ENCODE peak calls at places on chromosomes 5 and 9, in nine cellular contexts. X, G, A, V, J, C, N, M and T are unnamed samples.

GRCh38 chr5:93658044-93658443 is 75.0 kb downstream of the NR2F1 start:
- DNase-seq in X (peak; percentile 85), G (peak; percentile 79), A (peak; percentile 6), V (no peak), J (no peak), C (no peak), N (no peak), M (no peak), T (no peak)

GRCh38 chr5:24644757-24645156 is at the start of gene CDH10:
- DNase-seq in X (peak; percentile 77), G (no peak), A (peak; percentile 49), V (peak; percentile 97), J (peak; percentile 92), C (no peak), N (no peak), M (no peak), T (peak; percentile 93)

GRCh38 chr9:69397384-69398214 is 72.6 kb downstream of the ENTREP1 start:
- DNase-seq in X (peak; percentile 43), G (no peak), A (peak; percentile 61), V (no peak), J (no peak), C (no peak), N (peak; percentile 35), M (no peak), T (no peak)

GRCh38 chr5:145787996-145788395 is 47.1 kb downstream of the PRELID2 start:
- DNase-seq in X (no peak), G (no peak), A (no peak), V (no peak), J (no peak), C (no peak), N (no peak), M (no peak), T (no peak)

GRCh38 chr5:126754609-126755008 is 22.3 kb upstream of the LMNB1 start:
- DNase-seq in X (no peak), G (no peak), A (no peak), V (no peak), J (no peak), C (no peak), N (no peak), M (no peak), T (no peak)

GRCh38 chr5:129963359-129963758 is 59.1 kb downstream of the CHSY3 start:
- DNase-seq in X (peak; percentile 95), G (peak; percentile 66), A (peak; percentile 88), V (no peak), J (no peak), C (no peak), N (peak; percentile 60), M (no peak), T (no peak)

GRCh38 chr9:133201424-133202144 is 7.5 kb downstream of the OBP2B start:
- DNase-seq in X (no peak), G (no peak), A (no peak), V (no peak), J (no peak), C (no peak), N (no peak), M (no peak), T (no peak)

GRCh38 chr9:74078647-74079046 is 418.5 kb upstream of the RORB start:
- DNase-seq in X (peak; percentile 97), G (no peak), A (no peak), V (no peak), J (no peak), C (peak; percentile 39), N (no peak), M (no peak), T (no peak)

GRCh38 chr5:178388381-178389030 is 155.9 kb upstream of the PHYKPL start:
- DNase-seq in X (peak; percentile 1), G (peak; percentile 18), A (peak; percentile 32), V (no peak), J (no peak), C (no peak), N (no peak), M (no peak), T (no peak)

GRCh38 chr5:123092696-123093095 is 3.7 kb downstream of the PRDM6 start:
- DNase-seq in X (no peak), G (peak; percentile 19), A (no peak), V (no peak), J (no peak), C (no peak), N (no peak), M (no peak), T (peak; percentile 39)
- H3K27ac ChIP-seq in X (peak overlapping the region; percentile 72), G (no peak overlapping the region), A (no peak overlapping the region), V (no peak overlapping the region), J (no peak overlapping the region), C (no peak overlapping the region), N (no peak overlapping the region), M (no peak overlapping the region), T (no peak overlapping the region)

GRCh38 chr9:114059047-114059803 is 18.9 kb downstream of the AMBP start:
- DNase-seq in X (no peak), G (no peak), A (no peak), V (no peak), J (no peak), C (no peak), N (no peak), M (no peak), T (no peak)

GRCh38 chr9:114060711-114061110 is 17.4 kb downstream of the AMBP start:
- DNase-seq in X (no peak), G (no peak), A (no peak), V (no peak), J (no peak), C (no peak), N (no peak), M (no peak), T (no peak)

GRCh38 chr9:114057161-114057560 is 20.9 kb downstream of the AMBP start:
- DNase-seq in X (no peak), G (no peak), A (no peak), V (no peak), J (no peak), C (no peak), N (no peak), M (no peak), T (no peak)

GRCh38 chr9:114060070-114060469 is 18.0 kb downstream of the AMBP start:
- DNase-seq in X (no peak), G (no peak), A (no peak), V (no peak), J (no peak), C (no peak), N (no peak), M (no peak), T (no peak)

DNA sequence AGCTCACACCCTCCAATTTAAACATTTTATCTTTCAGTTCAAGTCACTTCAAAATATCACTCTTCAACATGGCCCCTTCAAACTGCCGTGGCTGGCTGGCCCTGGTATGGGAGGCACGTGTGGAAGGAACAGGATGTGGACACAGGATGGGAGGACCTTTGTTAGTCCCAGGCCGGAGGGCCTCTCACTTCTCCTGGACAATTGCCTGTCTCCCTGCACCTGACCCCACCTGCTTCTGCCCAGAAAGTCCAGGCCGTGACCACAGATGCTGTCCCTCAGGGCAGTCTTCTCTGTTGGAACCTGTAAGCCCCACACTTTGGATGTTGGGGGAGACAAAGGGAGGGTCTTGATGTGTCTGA is 19.4 kb downstream of the AMBP start:
- DNase-seq in X (no peak), G (no peak), A (no peak), V (no peak), J (no peak), C (no peak), N (no peak), M (no peak), T (no peak)
- H3K4me1 ChIP-seq in X (no peaks in the 10 kb centered on the region), G (no peaks in the 10 kb centered on the region), A (no peaks in the 10 kb centered on the region), V (no peaks in the 10 kb centered on the region), J (no peaks in the 10 kb centered on the region), C (no peaks in the 10 kb centered on the region), N (no peaks in the 10 kb centered on the region), M (no peaks in the 10 kb centered on the region), T (no peaks in the 10 kb centered on the region)

DNA sequence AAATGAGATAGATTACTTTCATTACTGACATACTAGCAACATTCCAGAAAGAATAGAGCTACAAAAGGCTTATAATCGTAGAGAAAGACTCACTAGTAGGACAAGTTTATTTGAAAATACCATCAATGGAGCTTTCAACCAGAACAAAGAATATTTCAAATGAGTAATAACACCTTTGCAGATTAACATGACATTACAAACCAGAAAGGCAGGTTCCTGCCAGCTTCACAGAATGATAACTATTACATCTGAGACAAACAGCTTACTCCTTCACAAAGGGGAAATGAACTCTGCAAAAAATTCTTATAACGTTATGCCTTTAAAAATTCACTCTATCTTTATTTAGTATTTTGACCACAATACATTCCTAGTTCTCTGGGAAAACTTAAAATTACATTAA is 103.1 kb downstream of the EPB41L4A start:
- DNase-seq in X (no peak), G (no peak), A (no peak), V (no peak), J (no peak), C (peak; percentile 81), N (no peak), M (no peak), T (no peak)
- H2AFZ ChIP-seq in X (no peak overlapping the region), G (no peak overlapping the region), A (no peak overlapping the region), V (no peak overlapping the region), J (no peak overlapping the region), C (no peak overlapping the region), N (no peak overlapping the region), M (no peak overlapping the region), T (no peak overlapping the region)

GRCh38 chr5:167943353-167943752 is 348.1 kb upstream of the WWC1 start:
- DNase-seq in X (peak; percentile 55), G (no peak), A (no peak), V (no peak), J (no peak), C (no peak), N (no peak), M (no peak), T (no peak)

GRCh38 chr5:167949435-167949834 is 342.0 kb upstream of the WWC1 start:
- DNase-seq in X (peak; percentile 48), G (no peak), A (peak; percentile 60), V (no peak), J (no peak), C (no peak), N (no peak), M (no peak), T (no peak)

GRCh38 chr5:167947312-167947711 is 344.1 kb upstream of the WWC1 start:
- DNase-seq in X (no peak), G (peak; percentile 25), A (peak; percentile 54), V (no peak), J (no peak), C (no peak), N (no peak), M (no peak), T (no peak)

GRCh38 chr5:167944121-167944858 is 347.2 kb upstream of the WWC1 start:
- DNase-seq in X (no peak), G (no peak), A (no peak), V (no peak), J (no peak), C (no peak), N (no peak), M (no peak), T (no peak)

DNA sequence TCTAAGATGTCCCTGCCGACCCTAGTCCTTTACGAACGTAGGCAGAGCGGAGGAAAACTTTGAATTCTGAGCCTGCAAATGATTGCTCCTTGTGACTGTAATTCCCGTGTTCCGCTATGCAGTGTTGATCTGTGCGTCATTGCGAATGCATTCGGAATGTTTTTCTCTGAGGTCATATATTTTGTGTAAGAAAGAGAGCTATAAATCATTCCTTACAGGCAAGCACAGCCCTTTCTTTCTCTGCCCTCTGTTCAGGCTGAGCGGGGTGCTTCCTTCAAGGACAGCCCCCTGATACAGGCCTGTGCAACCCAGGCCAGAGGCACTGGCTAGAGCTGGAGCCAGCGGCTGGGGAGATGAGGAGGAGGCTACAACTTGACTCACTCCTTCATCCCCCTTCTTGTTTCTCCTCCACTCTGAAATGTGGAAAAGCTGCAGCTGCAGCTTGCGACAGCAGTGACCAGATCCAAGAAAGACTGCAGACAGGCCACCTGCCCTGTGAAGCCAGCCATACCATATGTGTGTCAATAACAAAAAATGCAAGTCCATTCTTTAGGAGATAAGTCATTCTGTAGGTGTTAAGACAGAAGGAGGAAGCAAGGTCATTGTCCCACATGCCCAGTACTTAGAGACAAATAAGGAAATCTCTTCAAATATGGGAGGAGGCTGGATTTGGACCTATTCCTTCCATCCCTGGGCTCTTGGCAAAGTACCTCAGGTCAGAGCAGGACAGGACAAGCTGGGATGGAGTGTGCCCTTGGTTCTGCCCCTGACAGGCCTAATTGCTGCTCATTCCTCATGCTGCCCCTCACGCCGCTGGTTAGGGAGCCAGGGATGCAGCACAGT is 345.7 kb upstream of the WWC1 start:
- DNase-seq in X (peak; percentile 99), G (peak; percentile 98), A (peak; percentile 84), V (no peak), J (no peak), C (peak; percentile 95), N (no peak), M (no peak), T (no peak)
- H3K27ac ChIP-seq in X (peak overlapping the region; percentile 32), G (peak overlapping the region; percentile 91), A (peak overlapping the region; percentile 98), V (no peak overlapping the region), J (no peak overlapping the region), C (peak overlapping the region; percentile 63), N (no peak overlapping the region), M (no peak overlapping the region), T (no peak overlapping the region)